ENCODE peak calls at places on chromosome 3, in eight cellular contexts. One of them, this sample, is unnamed.

GRCh38 chr3:101852315-101852714 is 3.0 kb downstream of the NFKBIZ start:
- DNase-seq in G401: no peak
- DNase-seq in GM03348: no peak
- DNase-seq in ELF-1: no peak
- DNase-seq in COR-L47: no peak
- DNase-seq in KBM-7: no peak
- DNase-seq in bronchial epithelial cell: no peak
- DNase-seq in fibroblast of gingiva: no peak
- DNase-seq in this sample: no peak

GRCh38 chr3:67661079-67661478 is 6.7 kb upstream of the SUCLG2 start:
- DNase-seq in bronchial epithelial cell: no peak
- DNase-seq in fibroblast of gingiva: no peak
- DNase-seq in COR-L47: no peak
- DNase-seq in ELF-1: no peak
- DNase-seq in GM03348: no peak
- DNase-seq in KBM-7: no peak
- DNase-seq in G401: no peak
- DNase-seq in this sample: no peak

GRCh38 chr3:114496466-114496865 is 202.6 kb downstream of the TIGIT start:
- DNase-seq in ELF-1: no peak
- DNase-seq in bronchial epithelial cell: no peak
- DNase-seq in GM03348: no peak
- DNase-seq in fibroblast of gingiva: no peak
- DNase-seq in G401: no peak
- DNase-seq in COR-L47: no peak
- DNase-seq in KBM-7: no peak
- DNase-seq in this sample: peak; percentile 17

GRCh38 chr3:133866141-133866540 is 29.5 kb downstream of the RAB6B start:
- DNase-seq in ELF-1: no peak
- DNase-seq in KBM-7: no peak
- DNase-seq in GM03348: no peak
- DNase-seq in bronchial epithelial cell: no peak
- DNase-seq in COR-L47: no peak
- DNase-seq in fibroblast of gingiva: no peak
- DNase-seq in G401: no peak
- DNase-seq in this sample: no peak

GRCh38 chr3:59957150-59957549 is 907.3 kb upstream of the CFAP20DC start:
- DNase-seq in GM03348: no peak
- DNase-seq in COR-L47: no peak
- DNase-seq in bronchial epithelial cell: no peak
- DNase-seq in fibroblast of gingiva: no peak
- DNase-seq in KBM-7: no peak
- DNase-seq in ELF-1: no peak
- DNase-seq in G401: no peak
- DNase-seq in this sample: no peak

GRCh38 chr3:43997788-43998373 is 243.8 kb upstream of the TOPAZ1 start:
- DNase-seq in COR-L47: no peak
- DNase-seq in KBM-7: no peak
- DNase-seq in ELF-1: peak; percentile 43
- DNase-seq in G401: no peak
- DNase-seq in GM03348: peak; percentile 24
- DNase-seq in bronchial epithelial cell: peak; percentile 8
- DNase-seq in fibroblast of gingiva: no peak
- DNase-seq in this sample: peak; percentile 13

GRCh38 chr3:98690876-98691275 is 72.3 kb upstream of the ST3GAL6 start:
- DNase-seq in COR-L47: no peak
- DNase-seq in KBM-7: no peak
- DNase-seq in GM03348: no peak
- DNase-seq in G401: no peak
- DNase-seq in bronchial epithelial cell: peak; percentile 44
- DNase-seq in fibroblast of gingiva: no peak
- DNase-seq in ELF-1: no peak
- DNase-seq in this sample: no peak

GRCh38 chr3:16148783-16149182 is 25.7 kb upstream of the GALNT15 start:
- DNase-seq in ELF-1: no peak
- DNase-seq in bronchial epithelial cell: peak; percentile 45
- DNase-seq in G401: peak; percentile 48
- DNase-seq in GM03348: peak; percentile 72
- DNase-seq in COR-L47: peak; percentile 59
- DNase-seq in KBM-7: no peak
- DNase-seq in fibroblast of gingiva: peak; percentile 94
- DNase-seq in this sample: peak; percentile 33

GRCh38 chr3:15161113-15161512 is 44.9 kb upstream of the CAPN7 start:
- DNase-seq in KBM-7: no peak
- DNase-seq in fibroblast of gingiva: no peak
- DNase-seq in ELF-1: no peak
- DNase-seq in bronchial epithelial cell: no peak
- DNase-seq in COR-L47: no peak
- DNase-seq in GM03348: peak; percentile 7
- DNase-seq in G401: no peak
- DNase-seq in this sample: no peak

This sample was measured in pons.